ENCODE peak calls at places on chromosomes 11 and 22, in nine cellular contexts. One of them, this sample, is unnamed.

GRCh38 chr11:86303257-86303656 is 1.2 kb downstream of the HIKESHI start:
- DNase-seq in activated CD4-positive, alpha-beta memory T cell treated with anti-CD3 and anti-CD28 coated beads, Interleukin-2, amount 10 ng/mL, durations not matched to agents 7 days and 5 days: no peak
- DNase-seq in cardiac fibroblast: no peak
- DNase-seq in H7: no peak
- DNase-seq in OCI-M1: no peak
- DNase-seq in endodermal cell: no peak
- DNase-seq in stimulated activated naive CD4-positive, alpha-beta T cell: no peak
- DNase-seq in sigmoid colon: no peak
- DNase-seq in activated CD4-positive, CD25-positive, alpha-beta regulatory T cell: no peak
- DNase-seq in this sample: no peak

GRCh38 chr11:120568572-120569307 is 57.2 kb downstream of the GRIK4 start:
- DNase-seq in activated CD4-positive, alpha-beta memory T cell treated with anti-CD3 and anti-CD28 coated beads, Interleukin-2, amount 10 ng/mL, durations not matched to agents 7 days and 5 days: no peak
- DNase-seq in cardiac fibroblast: no peak
- DNase-seq in H7: no peak
- DNase-seq in OCI-M1: no peak
- DNase-seq in endodermal cell: peak
- DNase-seq in stimulated activated naive CD4-positive, alpha-beta T cell: no peak
- DNase-seq in sigmoid colon: peak
- DNase-seq in activated CD4-positive, CD25-positive, alpha-beta regulatory T cell: no peak
- DNase-seq in this sample: no peak

GRCh38 chr11:134905513-134905912 is 493.5 kb upstream of the B3GAT1 start:
- DNase-seq in activated CD4-positive, alpha-beta memory T cell treated with anti-CD3 and anti-CD28 coated beads, Interleukin-2, amount 10 ng/mL, durations not matched to agents 7 days and 5 days: no peak
- DNase-seq in cardiac fibroblast: no peak
- DNase-seq in H7: no peak
- DNase-seq in OCI-M1: no peak
- DNase-seq in endodermal cell: no peak
- DNase-seq in stimulated activated naive CD4-positive, alpha-beta T cell: no peak
- DNase-seq in sigmoid colon: no peak
- DNase-seq in activated CD4-positive, CD25-positive, alpha-beta regulatory T cell: no peak
- DNase-seq in this sample: no peak

GRCh38 chr22:44363214-44363979 is 50.6 kb upstream of the SHISAL1 start:
- DNase-seq in activated CD4-positive, alpha-beta memory T cell treated with anti-CD3 and anti-CD28 coated beads, Interleukin-2, amount 10 ng/mL, durations not matched to agents 7 days and 5 days: no peak
- DNase-seq in cardiac fibroblast: peak
- DNase-seq in H7: no peak
- DNase-seq in OCI-M1: no peak
- DNase-seq in endodermal cell: peak
- DNase-seq in stimulated activated naive CD4-positive, alpha-beta T cell: no peak
- DNase-seq in sigmoid colon: peak
- DNase-seq in activated CD4-positive, CD25-positive, alpha-beta regulatory T cell: no peak
- DNase-seq in this sample: peak

GRCh38 chr11:121634889-121635288 is 182.1 kb upstream of the SORL1-AS1 start:
- DNase-seq in activated CD4-positive, alpha-beta memory T cell treated with anti-CD3 and anti-CD28 coated beads, Interleukin-2, amount 10 ng/mL, durations not matched to agents 7 days and 5 days: no peak
- DNase-seq in cardiac fibroblast: peak
- DNase-seq in H7: no peak
- DNase-seq in OCI-M1: no peak
- DNase-seq in endodermal cell: peak
- DNase-seq in stimulated activated naive CD4-positive, alpha-beta T cell: no peak
- DNase-seq in sigmoid colon: no peak
- DNase-seq in activated CD4-positive, CD25-positive, alpha-beta regulatory T cell: no peak
- DNase-seq in this sample: no peak

GRCh38 chr22:22751043-22751603 is 106.7 kb downstream of the GGTLC2 start:
- DNase-seq in activated CD4-positive, alpha-beta memory T cell treated with anti-CD3 and anti-CD28 coated beads, Interleukin-2, amount 10 ng/mL, durations not matched to agents 7 days and 5 days: no peak
- DNase-seq in cardiac fibroblast: no peak
- DNase-seq in H7: no peak
- DNase-seq in OCI-M1: no peak
- DNase-seq in endodermal cell: no peak
- DNase-seq in stimulated activated naive CD4-positive, alpha-beta T cell: no peak
- DNase-seq in sigmoid colon: no peak
- DNase-seq in activated CD4-positive, CD25-positive, alpha-beta regulatory T cell: no peak
- DNase-seq in this sample: no peak

GRCh38 chr22:18057568-18058209 is 20.1 kb upstream of the PEX26 start:
- DNase-seq in activated CD4-positive, alpha-beta memory T cell treated with anti-CD3 and anti-CD28 coated beads, Interleukin-2, amount 10 ng/mL, durations not matched to agents 7 days and 5 days: no peak
- DNase-seq in cardiac fibroblast: peak
- DNase-seq in H7: no peak
- DNase-seq in OCI-M1: peak
- DNase-seq in endodermal cell: no peak
- DNase-seq in stimulated activated naive CD4-positive, alpha-beta T cell: no peak
- DNase-seq in sigmoid colon: peak
- DNase-seq in activated CD4-positive, CD25-positive, alpha-beta regulatory T cell: no peak
- DNase-seq in this sample: peak

GRCh38 chr11:12087075-12087775 is 23.2 kb upstream of the MICAL2 start:
- DNase-seq in activated CD4-positive, alpha-beta memory T cell treated with anti-CD3 and anti-CD28 coated beads, Interleukin-2, amount 10 ng/mL, durations not matched to agents 7 days and 5 days: peak
- DNase-seq in cardiac fibroblast: peak
- DNase-seq in H7: no peak
- DNase-seq in OCI-M1: peak
- DNase-seq in endodermal cell: no peak
- DNase-seq in stimulated activated naive CD4-positive, alpha-beta T cell: no peak
- DNase-seq in sigmoid colon: no peak
- DNase-seq in activated CD4-positive, CD25-positive, alpha-beta regulatory T cell: peak
- DNase-seq in this sample: peak

GRCh38 chr22:32206774-32207758 is 2.2 kb upstream of the RFPL2 start:
- DNase-seq in activated CD4-positive, alpha-beta memory T cell treated with anti-CD3 and anti-CD28 coated beads, Interleukin-2, amount 10 ng/mL, durations not matched to agents 7 days and 5 days: peak
- DNase-seq in cardiac fibroblast: peak
- DNase-seq in H7: peak
- DNase-seq in OCI-M1: peak
- DNase-seq in endodermal cell: peak
- DNase-seq in stimulated activated naive CD4-positive, alpha-beta T cell: peak
- DNase-seq in sigmoid colon: no peak
- DNase-seq in activated CD4-positive, CD25-positive, alpha-beta regulatory T cell: no peak
- DNase-seq in this sample: peak

This sample was measured in thyroid gland.